ENCODE peak calls at places on chromosome 21, in eight cellular contexts. O is hippocampal formation; F is stimulated activated CD8-positive, alpha-beta memory T cell treated with anti-CD3 and anti-CD28 coated beads, Interleukin-7, amount 100 ng/mL, for 1 hour; Y is kidney tubule cell; I is left cardiac atrium; N is Panc1; C is stimulated activated CD4-positive, alpha-beta T cell treated with anti-CD3 and anti-CD28 coated beads, Interleukin-2, amount 100 ng/mL, for 48 hours; X is KBM-7. E is an unnamed sample.

GRCh38 chr21:44918581-44919033 is 2.1 kb downstream of the ITGB2 start:
- DNase-seq in O (no peak), F (no peak), Y (no peak), I (peak), N (no peak), C (no peak), X (no peak), E (no peak)

GRCh38 chr21:36959020-36959835 is 7.2 kb downstream of the HLCS start:
- DNase-seq in O (no peak), F (no peak), Y (no peak), I (no peak), N (no peak), C (no peak), X (no peak), E (no peak)

GRCh38 chr21:28900481-28900880 is 92.2 kb downstream of the LTN1 start:
- DNase-seq in O (no peak), F (no peak), Y (no peak), I (no peak), N (no peak), C (no peak), X (no peak), E (no peak)

GRCh38 chr21:36478941-36479340 is 981 bp downstream of the CLDN14 start:
- DNase-seq in O (no peak), F (no peak), Y (no peak), I (no peak), N (no peak), C (no peak), X (no peak), E (peak)

GRCh38 chr21:27631471-27631870 is 664.6 kb upstream of the ADAMTS5 start:
- DNase-seq in O (no peak), F (no peak), Y (no peak), I (no peak), N (no peak), C (no peak), X (no peak), E (no peak)

GRCh38 chr21:33140288-33140687 is 70.3 kb downstream of the OLIG1 start:
- DNase-seq in O (no peak), F (no peak), Y (no peak), I (no peak), N (no peak), C (no peak), X (no peak), E (no peak)

GRCh38 chr21:34202553-34203332 is 129.4 kb downstream of the MRPS6 start:
- DNase-seq in O (no peak), F (no peak), Y (peak), I (peak), N (no peak), C (no peak), X (no peak), E (no peak)

GRCh38 chr21:33030633-33031032 is 4.9 kb downstream of the OLIG2 start:
- DNase-seq in O (no peak), F (no peak), Y (no peak), I (no peak), N (no peak), C (no peak), X (no peak), E (no peak)

GRCh38 chr21:46172863-46173528 is 11.3 kb downstream of the SPATC1L start:
- DNase-seq in O (no peak), F (no peak), Y (no peak), I (no peak), N (no peak), C (no peak), X (no peak), E (no peak)

GRCh38 chr21:27759091-27759659 is 792.3 kb upstream of the ADAMTS5 start:
- DNase-seq in O (peak), F (no peak), Y (peak), I (peak), N (no peak), C (no peak), X (no peak), E (no peak)

GRCh38 chr21:37531402-37532042 is 164.9 kb downstream of the DYRK1A start:
- DNase-seq in O (no peak), F (no peak), Y (no peak), I (peak), N (no peak), C (no peak), X (no peak), E (no peak)

GRCh38 chr21:46158666-46159300 is 3.4 kb upstream of the FTCD start:
- DNase-seq in O (no peak), F (no peak), Y (no peak), I (no peak), N (no peak), C (no peak), X (no peak), E (no peak)

GRCh38 chr21:38343691-38344090 is 86.9 kb downstream of the KCNJ15 start:
- DNase-seq in O (no peak), F (no peak), Y (peak), I (peak), N (no peak), C (no peak), X (no peak), E (no peak)

GRCh38 chr21:37874481-37874880 is 41.8 kb downstream of the KCNJ6 start:
- DNase-seq in O (no peak), F (no peak), Y (no peak), I (no peak), N (no peak), C (no peak), X (no peak), E (no peak)

GRCh38 chr21:38258803-38259485 is 2.2 kb downstream of the KCNJ15 start:
- DNase-seq in O (no peak), F (no peak), Y (peak), I (no peak), N (no peak), C (no peak), X (no peak), E (no peak)

GRCh38 chr21:20942523-20942922 is 55.7 kb upstream of the NCAM2 start:
- DNase-seq in O (no peak), F (no peak), Y (no peak), I (no peak), N (no peak), C (no peak), X (no peak), E (no peak)

GRCh38 chr21:45828580-45829565 is 152.7 kb upstream of the COL6A1 start:
- DNase-seq in O (no peak), F (no peak), Y (no peak), I (no peak), N (no peak), C (no peak), X (no peak), E (no peak)

GRCh38 chr21:44076316-44076715 is 30.9 kb upstream of the PWP2 start:
- DNase-seq in O (no peak), F (no peak), Y (no peak), I (no peak), N (no peak), C (no peak), X (no peak), E (no peak)

GRCh38 chr21:30563072-30563471 is 2.0 kb upstream of the KRTAP19-7 start:
- DNase-seq in O (no peak), F (no peak), Y (no peak), I (no peak), N (no peak), C (no peak), X (no peak), E (no peak)

GRCh38 chr21:46667191-46667734 is 31.8 kb downstream of the PRMT2 start:
- DNase-seq in O (no peak), F (no peak), Y (peak), I (no peak), N (no peak), C (no peak), X (peak), E (no peak)

E was measured in posterior cingulate gyrus.